ENCODE peak calls at places on chromosomes 2 and 18, in five cellular contexts. A, J, W, I and H are unnamed samples.

GRCh38 chr2:207873794-207874193 is 104.1 kb upstream of the FZD5 start:
- DNase-seq in A (no peak), J (no peak), W (no peak), I (no peak), H (no peak)

GRCh38 chr2:105737980-105738657 is 6.6 kb upstream of the NCK2 start:
- DNase-seq in A (no peak), J (no peak), W (peak; percentile 40), I (no peak), H (no peak)

GRCh38 chr2:145091967-145092366 is 572.0 kb upstream of the ZEB2 start:
- DNase-seq in A (no peak), J (no peak), W (peak; percentile 74), I (no peak), H (no peak)

GRCh38 chr2:30148850-30149249 is 2.0 kb downstream of the YPEL5 start:
- DNase-seq in A (no peak), J (no peak), W (no peak), I (no peak), H (no peak)

GRCh38 chr2:111662039-111662740 is 221.8 kb downstream of the ANAPC1 start:
- DNase-seq in A (no peak), J (no peak), W (peak; percentile 69), I (no peak), H (no peak)

GRCh38 chr18:38427234-38427633 is 861.6 kb upstream of the CELF4 start:
- DNase-seq in A (no peak), J (no peak), W (no peak), I (no peak), H (peak; percentile 70)

GRCh38 chr2:27495840-27496356 is 741 bp upstream of the GCKR start:
- DNase-seq in A (no peak), J (no peak), W (no peak), I (no peak), H (no peak)

GRCh38 chr2:231795525-231796327 is 9.5 kb downstream of the COPS7B start:
- DNase-seq in A (peak; percentile 6), J (no peak), W (peak; percentile 71), I (no peak), H (peak; percentile 74)

GRCh38 chr2:239329284-239329971 is 71.4 kb downstream of the HDAC4 start:
- DNase-seq in A (no peak), J (no peak), W (no peak), I (peak; percentile 62), H (no peak)

GRCh38 chr2:62038980-62039771 is 133.7 kb downstream of the COMMD1 start:
- DNase-seq in A (no peak), J (peak; percentile 65), W (peak; percentile 61), I (no peak), H (no peak)

GRCh38 chr2:197159681-197160211 is 150.8 kb downstream of the ANKRD44 start:
- DNase-seq in A (no peak), J (no peak), W (peak; percentile 81), I (no peak), H (no peak)

GRCh38 chr2:190859347-190860297 is 21.0 kb upstream of the GLS start:
- DNase-seq in A (no peak), J (no peak), W (peak; percentile 76), I (no peak), H (no peak)

GRCh38 chr2:196277002-196277401 is 105.6 kb upstream of the STK17B start:
- DNase-seq in A (no peak), J (no peak), W (peak; percentile 51), I (no peak), H (no peak)

GRCh38 chr2:25161055-25161781 is 7.2 kb downstream of the POMC start:
- DNase-seq in A (no peak), J (peak; percentile 73), W (peak; percentile 74), I (peak; percentile 51), H (no peak)